ENCODE peak calls at places on chromosomes 6 and 20, in eight cellular contexts. V is endothelial cell; O is NB4; U is activated CD4-positive, alpha-beta T cell treated with anti-CD3 and anti-CD28 coated beads for 48 hours; P is activated CD8-positive, alpha-beta memory T cell treated with anti-CD3 and anti-CD28 coated beads, Interleukin-2, amount 50 U/mL, for 4 hours; J is kidney epithelial cell; Z is NCI-H1417 treated with DMSO at 0.1 percent for 48 hours; D is AG10803. S is an unnamed sample.

GRCh38 chr6:15953152-15953880 is 175.6 kb upstream of the MYLIP start:
- DNase-seq in V (no peak), O (no peak), U (no peak), P (no peak), J (no peak), Z (no peak), D (peak), S (no peak)

GRCh38 chr6:28743271-28743789 is 180.5 kb downstream of the TRIM27 start:
- DNase-seq in V (no peak), O (no peak), U (no peak), P (no peak), J (no peak), Z (no peak), D (no peak), S (no peak)

GRCh38 chr6:42140051-42140450 is 2.4 kb downstream of the C6orf132 start:
- DNase-seq in V (no peak), O (peak), U (no peak), P (no peak), J (no peak), Z (no peak), D (peak), S (no peak)

GRCh38 chr6:35777356-35778102 is 1.1 kb downstream of the CLPSL2 start:
- DNase-seq in V (no peak), O (no peak), U (no peak), P (no peak), J (no peak), Z (no peak), D (no peak), S (no peak)

GRCh38 chr6:107308676-107309075 is 150.7 kb downstream of the PDSS2 start:
- DNase-seq in V (no peak), O (no peak), U (no peak), P (no peak), J (no peak), Z (no peak), D (no peak), S (no peak)

GRCh38 chr6:52992980-52993379 is 2.1 kb downstream of the GSTA4 start:
- DNase-seq in V (no peak), O (peak), U (no peak), P (no peak), J (no peak), Z (no peak), D (peak), S (no peak)

GRCh38 chr6:133083248-133083967 is 157.7 kb upstream of the EYA4 start:
- DNase-seq in V (no peak), O (no peak), U (no peak), P (no peak), J (no peak), Z (peak), D (no peak), S (no peak)

GRCh38 chr6:31128093-31128676 is 7.9 kb upstream of the CDSN start:
- DNase-seq in V (peak), O (peak), U (peak), P (peak), J (no peak), Z (no peak), D (peak), S (peak)

GRCh38 chr6:30687659-30688431 is 1.4 kb upstream of the PPP1R18 start:
- DNase-seq in V (peak), O (peak), U (no peak), P (no peak), J (no peak), Z (no peak), D (peak), S (peak)

GRCh38 chr20:24892931-24893330 is 56.1 kb upstream of the CST7 start:
- DNase-seq in V (no peak), O (no peak), U (no peak), P (no peak), J (no peak), Z (no peak), D (no peak), S (no peak)

GRCh38 chr20:3248167-3248992 is 9.4 kb upstream of the SLC4A11 start:
- DNase-seq in V (peak), O (peak), U (peak), P (no peak), J (no peak), Z (no peak), D (peak), S (peak)

GRCh38 chr6:100657678-100658330 is 193.1 kb upstream of the SIM1 start:
- DNase-seq in V (no peak), O (peak), U (no peak), P (no peak), J (no peak), Z (peak), D (peak), S (no peak)

GRCh38 chr20:3728876-3729275 is 3.6 kb upstream of the HSPA12B start:
- DNase-seq in V (no peak), O (no peak), U (no peak), P (no peak), J (no peak), Z (no peak), D (no peak), S (no peak)

GRCh38 chr6:1575213-1576041 is 34.3 kb upstream of the FOXC1 start:
- DNase-seq in V (no peak), O (peak), U (no peak), P (no peak), J (no peak), Z (no peak), D (peak), S (peak)

GRCh38 chr6:161369339-161369738 is 95.5 kb upstream of the AGPAT4 start:
- DNase-seq in V (no peak), O (peak), U (no peak), P (no peak), J (peak), Z (no peak), D (peak), S (peak)

GRCh38 chr6:104686550-104687155 is 173.1 kb downstream of the HACE1 start:
- DNase-seq in V (no peak), O (no peak), U (no peak), P (no peak), J (no peak), Z (peak), D (no peak), S (no peak)

GRCh38 chr6:33417127-33417902 is 592 bp downstream of the CUTA start:
- DNase-seq in V (no peak), O (peak), U (peak), P (no peak), J (no peak), Z (no peak), D (peak), S (peak)

GRCh38 chr6:134658596-134658995 is 291.3 kb downstream of the ALDH8A1 start:
- DNase-seq in V (no peak), O (no peak), U (no peak), P (no peak), J (no peak), Z (no peak), D (no peak), S (no peak)

GRCh38 chr6:135537782-135538301 is 40.3 kb upstream of the AHI1 start:
- DNase-seq in V (no peak), O (no peak), U (peak), P (no peak), J (peak), Z (no peak), D (peak), S (peak)

GRCh38 chr20:58065508-58066361 is 162.7 kb downstream of the ANKRD60 start:
- DNase-seq in V (no peak), O (no peak), U (no peak), P (no peak), J (no peak), Z (no peak), D (peak), S (peak)

GRCh38 chr6:106165885-106166485 is 79.8 kb downstream of the PRDM1 start:
- DNase-seq in V (no peak), O (no peak), U (no peak), P (no peak), J (no peak), Z (no peak), D (no peak), S (no peak)

GRCh38 chr6:151501511-151502136 is 7.8 kb downstream of the CCDC170 start:
- DNase-seq in V (no peak), O (no peak), U (no peak), P (no peak), J (no peak), Z (no peak), D (no peak), S (no peak)

GRCh38 chr20:19974621-19975435 is 42.3 kb upstream of the NAA20 start:
- DNase-seq in V (no peak), O (peak), U (no peak), P (no peak), J (peak), Z (no peak), D (peak), S (peak)

GRCh38 chr20:16580127-16580526 is 6.9 kb upstream of the KIF16B start:
- DNase-seq in V (no peak), O (no peak), U (no peak), P (no peak), J (peak), Z (peak), D (peak), S (peak)

GRCh38 chr6:4488389-4488788 is 287.8 kb upstream of the CDYL start:
- DNase-seq in V (no peak), O (no peak), U (no peak), P (no peak), J (no peak), Z (no peak), D (no peak), S (no peak)

GRCh38 chr6:150201285-150201684 is 58.4 kb downstream of the PPP1R14C start:
- DNase-seq in V (no peak), O (no peak), U (no peak), P (no peak), J (no peak), Z (no peak), D (no peak), S (no peak)

GRCh38 chr6:41174610-41175009 is 11.7 kb upstream of the TREM2 start:
- DNase-seq in V (no peak), O (no peak), U (no peak), P (no peak), J (no peak), Z (no peak), D (no peak), S (no peak)

GRCh38 chr6:97023982-97024381 is 99.5 kb downstream of the KLHL32 start:
- DNase-seq in V (no peak), O (no peak), U (no peak), P (no peak), J (no peak), Z (no peak), D (no peak), S (no peak)

GRCh38 chr6:99184696-99185095 is 164.8 kb downstream of the FAXC start:
- DNase-seq in V (no peak), O (no peak), U (no peak), P (no peak), J (no peak), Z (no peak), D (no peak), S (no peak)

GRCh38 chr20:6975326-6975725 is 207.8 kb downstream of the BMP2 start:
- DNase-seq in V (no peak), O (no peak), U (no peak), P (no peak), J (peak), Z (no peak), D (peak), S (no peak)